ENCODE peak calls at places on chromosome 3, in nine cellular contexts. M, Q, O, G, B, P, C, I and E are unnamed samples.

GRCh38 chr3:126557415-126557745 is 1.4 kb downstream of the C3orf22 start:
- DNase-seq in M (no peak), Q (no peak), O (peak; percentile 5), G (no peak), B (peak; percentile 37), P (peak; percentile 5), C (no peak), I (no peak), E (no peak)

GRCh38 chr3:197256836-197257444 is 41.5 kb downstream of the DLG1 start:
- DNase-seq in M (peak; percentile 24), Q (peak; percentile 21), O (peak; percentile 32), G (peak; percentile 24), B (peak; percentile 62), P (no peak), C (peak; percentile 73), I (no peak), E (no peak)

GRCh38 chr3:169618894-169619792 is 44.4 kb downstream of the MECOM start:
- DNase-seq in M (no peak), Q (no peak), O (no peak), G (no peak), B (no peak), P (peak; percentile 62), C (no peak), I (no peak), E (no peak)

GRCh38 chr3:87798567-87798947 is 260.2 kb downstream of the CGGBP1 start:
- DNase-seq in M (peak; percentile 1), Q (no peak), O (no peak), G (no peak), B (no peak), P (no peak), C (no peak), I (no peak), E (no peak)

GRCh38 chr3:171606151-171606751 is 146.0 kb upstream of the TNIK start:
- DNase-seq in M (peak; percentile 14), Q (no peak), O (no peak), G (no peak), B (peak; percentile 67), P (no peak), C (peak; percentile 8), I (no peak), E (no peak)

GRCh38 chr3:128434524-128434923 is 32.2 kb downstream of the DNAJB8 start:
- DNase-seq in M (no peak), Q (no peak), O (no peak), G (no peak), B (no peak), P (no peak), C (no peak), I (no peak), E (no peak)

GRCh38 chr3:146280859-146281258 is 30.0 kb upstream of the PLSCR4 start:
- DNase-seq in M (no peak), Q (no peak), O (no peak), G (no peak), B (no peak), P (no peak), C (peak; percentile 43), I (no peak), E (no peak)

GRCh38 chr3:125006190-125006855 is 49.5 kb downstream of the HEG1 start:
- DNase-seq in M (no peak), Q (no peak), O (no peak), G (no peak), B (no peak), P (no peak), C (no peak), I (no peak), E (no peak)

GRCh38 chr3:179179979-179180758 is 32.0 kb downstream of the PIK3CA start:
- DNase-seq in M (peak; percentile 35), Q (no peak), O (no peak), G (no peak), B (no peak), P (no peak), C (peak; percentile 65), I (peak; percentile 77), E (no peak)

GRCh38 chr3:21620511-21621395 is 130.3 kb downstream of the ZNF385D start:
- DNase-seq in M (peak; percentile 7), Q (no peak), O (no peak), G (no peak), B (no peak), P (no peak), C (no peak), I (no peak), E (no peak)

GRCh38 chr3:186502138-186502941 is 41.8 kb downstream of the CRYGS start:
- DNase-seq in M (no peak), Q (no peak), O (no peak), G (no peak), B (no peak), P (no peak), C (no peak), I (no peak), E (no peak)

GRCh38 chr3:88059380-88060160 is 515 bp downstream of the ZNF654 start:
- DNase-seq in M (no peak), Q (peak; percentile 1), O (no peak), G (no peak), B (no peak), P (no peak), C (no peak), I (peak; percentile 54), E (no peak)

GRCh38 chr3:13740795-13741194 is 139.1 kb downstream of the WNT7A start:
- DNase-seq in M (no peak), Q (no peak), O (no peak), G (no peak), B (no peak), P (no peak), C (no peak), I (no peak), E (no peak)

GRCh38 chr3:130093741-130094391 is 12.2 kb downstream of the ALG1L2 start:
- DNase-seq in M (no peak), Q (peak; percentile 7), O (no peak), G (no peak), B (no peak), P (no peak), C (no peak), I (peak; percentile 49), E (no peak)

GRCh38 chr3:175007316-175007715 is 148.2 kb downstream of the NAALADL2 start:
- DNase-seq in M (no peak), Q (no peak), O (no peak), G (no peak), B (no peak), P (no peak), C (no peak), I (no peak), E (no peak)

GRCh38 chr3:25783661-25784512 is 644 bp upstream of the NGLY1 start:
- DNase-seq in M (peak; percentile 44), Q (no peak), O (peak; percentile 49), G (no peak), B (peak; percentile 78), P (peak; percentile 72), C (peak; percentile 52), I (peak; percentile 86), E (no peak)

DNA sequence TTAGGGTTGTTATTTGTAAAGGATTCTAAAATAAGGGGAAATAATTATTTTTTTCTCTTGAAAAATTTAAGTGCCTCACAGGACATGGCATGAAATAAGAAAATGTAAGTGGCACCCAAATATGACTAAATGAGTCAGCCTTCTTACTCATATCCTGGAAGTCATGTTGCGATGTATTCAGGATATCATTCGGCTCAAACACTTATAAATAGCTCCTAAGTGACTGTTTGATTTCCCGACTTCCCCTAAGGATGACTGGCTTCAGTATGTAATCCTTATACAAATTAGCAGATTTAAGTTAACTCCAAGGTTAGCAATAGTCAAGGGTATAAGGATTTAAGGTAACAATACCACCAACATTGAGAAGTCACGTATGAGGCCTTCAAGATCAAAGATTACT is 57.3 kb upstream of the OSTN start:
- DNase-seq in M (peak; percentile 84), Q (no peak), O (no peak), G (peak; percentile 24), B (no peak), P (no peak), C (peak; percentile 85), I (no peak), E (no peak)
- H3K27ac ChIP-seq in M (peak overlapping the region; percentile 56), Q (no peak overlapping the region), O (no peak overlapping the region), G (no peak overlapping the region), B (no peak overlapping the region), P (no peak overlapping the region), C (peak overlapping the region; percentile 54), I (no peak overlapping the region), E (no peak overlapping the region)

GRCh38 chr3:54660599-54661210 is 267.2 kb downstream of the LRTM1 start:
- DNase-seq in M (no peak), Q (no peak), O (peak; percentile 80), G (no peak), B (peak; percentile 54), P (no peak), C (no peak), I (no peak), E (peak; percentile 22)
- H3K27ac ChIP-seq in M (no peak overlapping the region), Q (no peak overlapping the region), O (peak overlapping the region; percentile 83), G (no peak overlapping the region), B (no peak overlapping the region), P (no peak overlapping the region), C (no peak overlapping the region), I (no peak overlapping the region), E (peak overlapping the region; percentile 46)

GRCh38 chr3:187963677-187964385 is 190.1 kb upstream of the LPP start:
- DNase-seq in M (no peak), Q (no peak), O (no peak), G (no peak), B (no peak), P (no peak), C (no peak), I (no peak), E (no peak)

GRCh38 chr3:187960820-187961219 is 193.1 kb upstream of the LPP start:
- DNase-seq in M (no peak), Q (no peak), O (no peak), G (no peak), B (no peak), P (no peak), C (peak; percentile 31), I (no peak), E (no peak)

GRCh38 chr3:187963003-187963676 is 190.8 kb upstream of the LPP start:
- DNase-seq in M (no peak), Q (no peak), O (no peak), G (no peak), B (no peak), P (no peak), C (no peak), I (peak; percentile 26), E (no peak)

GRCh38 chr3:187958432-187959003 is 195.4 kb upstream of the LPP start:
- DNase-seq in M (no peak), Q (peak; percentile 61), O (no peak), G (no peak), B (no peak), P (no peak), C (no peak), I (no peak), E (no peak)

DNA sequence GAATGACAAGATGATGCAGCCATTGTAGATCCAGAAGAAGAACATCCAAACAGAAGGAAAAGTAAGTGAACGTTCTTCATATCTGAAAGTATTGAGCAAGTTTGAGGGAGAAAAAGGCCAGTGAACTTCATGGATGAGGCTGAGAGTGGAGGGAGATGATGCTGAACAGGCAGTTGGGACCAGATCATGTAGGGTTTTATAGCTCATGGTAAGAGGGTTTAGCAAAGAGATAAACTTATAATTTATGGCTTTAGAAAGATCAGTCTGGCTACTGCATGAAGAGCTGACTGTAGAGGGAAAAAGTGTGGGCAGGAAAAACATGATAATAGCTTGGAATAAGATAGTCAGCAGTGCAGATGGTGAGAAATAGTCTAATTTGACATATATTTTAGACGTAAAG is 192.6 kb upstream of the LPP start:
- DNase-seq in M (no peak), Q (no peak), O (no peak), G (no peak), B (no peak), P (no peak), C (no peak), I (no peak), E (no peak)
- H3K27ac ChIP-seq in M (no peak overlapping the region), Q (no peak overlapping the region), O (no peak overlapping the region), G (no peak overlapping the region), B (no peak overlapping the region), P (no peak overlapping the region), C (no peak overlapping the region), I (no peak overlapping the region), E (no peak overlapping the region)

GRCh38 chr3:71101581-71101980 is 481.9 kb downstream of the FOXP1 start:
- DNase-seq in M (no peak), Q (no peak), O (no peak), G (no peak), B (no peak), P (no peak), C (peak; percentile 63), I (no peak), E (no peak)
- H3K27ac ChIP-seq in M (no peak overlapping the region), Q (no peak overlapping the region), O (peak overlapping the region; percentile 22), G (peak overlapping the region; percentile 90), B (no peak overlapping the region), P (no peak overlapping the region), C (peak overlapping the region; percentile 94), I (no peak overlapping the region), E (peak overlapping the region; percentile 10)